ENCODE peak calls at places on chromosomes 12 and 14, in four cellular contexts. W, F, Y and V are unnamed samples.

GRCh38 chr12:117897379-117898161 is 71.2 kb downstream of the KSR2 start:
- DNase-seq in W (no peak), Y (peak), F (no peak), V (no peak)

GRCh38 chr12:113418213-113418879 is 3.8 kb upstream of the SDSL start:
- DNase-seq in F (no peak), Y (no peak), W (peak), V (no peak)

GRCh38 chr14:59829469-59829868 is 41.1 kb downstream of the RTN1 start:
- DNase-seq in F (no peak), Y (no peak), W (no peak), V (no peak)

GRCh38 chr12:46407360-46407759 is 34.8 kb upstream of the SLC38A2 start:
- DNase-seq in W (peak), F (no peak), Y (no peak), V (no peak)

GRCh38 chr12:92859650-92860386 is 69.3 kb downstream of the EEA1 start:
- DNase-seq in Y (no peak), W (no peak), F (no peak), V (no peak)

GRCh38 chr12:52906049-52906645 is 1.3 kb upstream of the KRT8 start:
- DNase-seq in F (no peak), W (no peak), Y (no peak), V (no peak)

GRCh38 chr14:69153848-69154208 is 909 bp upstream of the DCAF5 start:
- DNase-seq in Y (no peak), F (peak), W (peak), V (no peak)

GRCh38 chr14:47044841-47045240 is 393.3 kb upstream of the RPL10L start:
- DNase-seq in Y (no peak), F (no peak), W (no peak), V (no peak)

GRCh38 chr12:22334696-22335290 is at the start of gene ST8SIA1:
- DNase-seq in Y (no peak), F (peak), W (peak), V (no peak)

GRCh38 chr12:77943466-77943865 is 112.8 kb downstream of the NAV3 start:
- DNase-seq in W (peak), F (no peak), Y (no peak), V (no peak)

GRCh38 chr12:24425601-24425970 is 476.1 kb upstream of the SOX5 start:
- DNase-seq in Y (no peak), W (no peak), F (no peak), V (no peak)

GRCh38 chr12:24427776-24428175 is 478.3 kb upstream of the SOX5 start:
- DNase-seq in F (no peak), Y (no peak), W (no peak), V (no peak)

GRCh38 chr12:24424376-24424775 is 474.9 kb upstream of the SOX5 start:
- DNase-seq in W (no peak), Y (no peak), F (no peak), V (no peak)

GRCh38 chr12:24423611-24424010 is 474.1 kb upstream of the SOX5 start:
- DNase-seq in W (no peak), F (no peak), Y (no peak), V (no peak)

DNA sequence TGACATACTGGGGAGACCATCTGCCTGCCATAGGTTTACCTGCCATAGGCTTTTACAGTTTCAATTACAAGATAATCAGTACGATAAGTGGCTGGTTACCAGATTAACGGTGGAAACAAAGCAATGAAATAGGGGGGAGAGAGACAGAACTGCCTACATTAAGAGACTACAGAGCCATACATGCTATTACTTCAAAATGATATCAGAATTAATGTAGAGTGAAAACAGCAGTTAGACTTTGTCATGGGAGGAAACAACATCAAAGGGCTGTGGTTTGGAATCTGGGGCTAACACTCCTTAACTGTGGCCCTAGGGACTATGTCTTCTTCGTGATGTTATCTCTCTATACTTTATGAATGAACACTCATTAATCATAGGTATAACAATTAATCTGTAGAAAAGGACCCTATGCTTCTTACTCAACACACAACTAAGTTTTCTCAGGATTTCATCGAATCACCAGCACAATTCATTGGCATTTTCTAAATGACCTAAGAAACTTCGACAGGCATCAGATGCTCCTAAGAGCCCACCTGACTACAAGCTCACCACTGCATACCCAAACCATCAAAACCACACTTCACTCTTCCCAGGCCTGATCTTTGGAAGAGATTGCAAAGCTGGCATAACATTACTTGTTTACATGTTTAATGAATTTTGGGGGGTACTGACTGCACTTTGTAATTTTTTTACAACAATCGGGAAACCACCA is 475.6 kb upstream of the SOX5 start:
- DNase-seq in Y (no peak), W (no peak), F (no peak), V (no peak)
- H3K4me3 ChIP-seq in Y (no peak), W (no peak), F (no peak), V (no peak)

GRCh38 chr14:49583629-49584028 is 2.6 kb downstream of the RPS29 start:
- DNase-seq in F (no peak), W (no peak), Y (no peak), V (no peak)
- H3K4me3 ChIP-seq in F (no peak), W (peak), Y (peak), V (peak)

GRCh38 chr12:126935435-126935834 is 1331.5 kb upstream of the TMEM132C start:
- DNase-seq in Y (no peak), F (no peak), W (no peak), V (no peak)
- H3K4me3 ChIP-seq in Y (no peak), F (no peak), W (no peak), V (no peak)

GRCh38 chr12:11681211-11681610 is 31.7 kb downstream of the ETV6 start:
- DNase-seq in Y (no peak), W (no peak), F (no peak), V (no peak)
- H3K4me3 ChIP-seq in Y (no peak), W (no peak), F (no peak), V (no peak)

DNA sequence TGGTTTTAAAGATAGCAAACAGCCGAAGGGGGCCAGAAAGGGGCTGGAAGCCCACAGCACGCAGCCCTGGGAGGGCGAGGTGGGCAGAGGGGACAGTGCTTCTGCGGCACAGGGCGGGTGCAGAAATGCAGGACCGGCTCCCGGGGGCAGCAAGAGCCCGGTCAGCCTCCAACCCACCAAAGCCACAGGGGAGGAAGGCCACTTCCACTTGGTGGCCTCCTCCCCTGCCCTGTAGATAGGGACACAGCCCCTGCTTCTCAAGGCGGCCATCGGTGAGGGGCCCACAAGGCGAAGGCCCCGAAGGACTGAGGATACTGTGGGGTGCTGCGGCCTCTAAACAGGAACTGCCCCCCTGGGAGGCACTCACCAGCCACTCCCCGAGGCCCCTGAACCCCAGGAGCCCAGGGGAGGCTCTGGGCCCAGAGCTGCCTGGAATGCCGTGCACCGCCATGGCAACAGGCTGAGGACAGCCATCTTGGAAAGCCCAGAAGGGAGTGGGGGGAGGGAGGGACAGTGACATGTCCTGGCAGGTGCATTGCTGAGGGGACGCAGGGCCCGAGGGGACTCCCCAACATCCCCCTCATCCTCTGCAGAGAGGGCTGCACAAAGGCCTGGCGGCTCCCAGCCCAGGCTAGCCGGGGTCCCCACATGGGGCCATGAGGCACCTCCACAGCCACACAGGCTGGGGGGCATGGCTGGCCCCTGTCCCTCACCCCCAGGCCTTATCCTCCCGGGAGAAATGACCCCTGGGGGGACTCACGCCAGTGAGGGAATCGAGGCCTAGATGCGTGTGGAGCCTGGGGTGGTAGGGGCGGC is 114.6 kb downstream of the NCOR2 start:
- DNase-seq in Y (no peak), W (no peak), F (no peak), V (no peak)
- H3K4me3 ChIP-seq in Y (peak), W (no peak), F (peak), V (peak)

DNA sequence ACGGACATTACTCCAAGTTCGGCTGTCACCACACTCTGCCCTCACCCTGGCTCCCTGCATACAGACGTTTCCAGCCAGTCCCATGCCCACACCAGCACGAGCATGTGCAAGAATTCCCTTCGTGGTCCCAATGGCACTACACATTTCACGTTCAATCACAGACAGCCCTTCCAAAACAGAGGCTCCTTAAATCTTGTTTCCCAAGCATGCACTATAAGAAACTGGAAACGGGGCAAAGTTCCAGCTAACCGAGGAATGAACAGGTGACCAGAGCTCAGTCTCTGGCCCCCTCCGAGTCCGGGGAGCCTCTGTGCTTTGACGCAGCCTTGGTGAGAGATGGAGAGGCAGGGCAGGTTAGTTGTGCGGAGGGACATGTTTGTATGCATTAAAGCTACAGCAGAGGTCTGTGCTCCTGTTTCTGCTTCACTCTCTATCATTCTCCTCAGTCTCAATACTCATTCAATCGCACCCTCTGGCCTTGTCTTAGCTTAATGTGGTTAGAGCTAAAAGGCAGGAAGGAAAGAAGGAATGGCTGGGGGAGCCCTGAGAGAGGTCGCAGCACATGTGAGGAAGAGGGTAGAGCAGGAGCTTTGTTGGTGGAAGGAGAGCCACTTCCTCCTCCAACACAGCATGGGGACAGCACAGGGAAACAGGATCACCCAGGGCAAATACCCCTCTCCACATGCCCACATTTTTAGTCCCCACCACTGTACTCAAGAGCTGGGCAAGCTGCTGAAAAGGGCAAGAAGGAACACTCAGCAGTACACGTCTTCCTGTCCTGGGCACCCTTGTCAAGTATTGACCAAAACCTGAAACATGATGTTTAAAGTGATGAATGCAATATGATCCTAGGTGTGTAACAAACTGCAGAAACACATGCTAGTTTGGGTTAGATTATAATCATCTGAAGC is 12.2 kb upstream of the SELPLG start:
- DNase-seq in W (no peak), Y (no peak), F (no peak), V (no peak)
- H3K4me3 ChIP-seq in W (no peak), Y (no peak), F (peak), V (no peak)